ENCODE peak calls at places on chromosomes 16 and 17, in ten cellular contexts. One of them, this sample, is unnamed.

GRCh38 chr17:44820631-44821196 is 9.4 kb downstream of the GJC1 start:
- DNase-seq in PC-3: peak; percentile 95
- DNase-seq in body of pancreas: no peak
- DNase-seq in GM12878: no peak
- DNase-seq in CD4-positive, alpha-beta memory T cell: no peak
- DNase-seq in mesendoderm: peak; percentile 25
- DNase-seq in hepatocyte: peak; percentile 30
- DNase-seq in lung: no peak
- DNase-seq in breast epithelium: no peak
- DNase-seq in mesenchymal stem cell: peak; percentile 90
- DNase-seq in this sample: peak; percentile 52

GRCh38 chr16:31476305-31477219 is 4.6 kb downstream of the TGFB1I1 start:
- DNase-seq in lung: peak; percentile 90
- DNase-seq in PC-3: no peak
- DNase-seq in hepatocyte: peak; percentile 86
- DNase-seq in mesendoderm: peak; percentile 78
- DNase-seq in CD4-positive, alpha-beta memory T cell: peak; percentile 87
- DNase-seq in mesenchymal stem cell: peak; percentile 23
- DNase-seq in GM12878: no peak
- DNase-seq in breast epithelium: no peak
- DNase-seq in body of pancreas: peak; percentile 90
- DNase-seq in this sample: no peak

GRCh38 chr17:40112191-40112590 is 9.6 kb upstream of the MSL1 start:
- DNase-seq in CD4-positive, alpha-beta memory T cell: no peak
- DNase-seq in mesenchymal stem cell: no peak
- DNase-seq in GM12878: no peak
- DNase-seq in body of pancreas: peak; percentile 13
- DNase-seq in hepatocyte: no peak
- DNase-seq in breast epithelium: peak; percentile 17
- DNase-seq in PC-3: no peak
- DNase-seq in lung: no peak
- DNase-seq in mesendoderm: no peak
- DNase-seq in this sample: no peak

GRCh38 chr17:75779987-75780889 is 4.4 kb upstream of the UNK start:
- DNase-seq in breast epithelium: no peak
- DNase-seq in PC-3: no peak
- DNase-seq in lung: no peak
- DNase-seq in CD4-positive, alpha-beta memory T cell: no peak
- DNase-seq in mesenchymal stem cell: no peak
- DNase-seq in hepatocyte: no peak
- DNase-seq in GM12878: no peak
- DNase-seq in mesendoderm: no peak
- DNase-seq in body of pancreas: no peak
- DNase-seq in this sample: no peak

GRCh38 chr16:11036040-11036439 is 91.7 kb downstream of the CLEC16A start:
- DNase-seq in mesendoderm: no peak
- DNase-seq in CD4-positive, alpha-beta memory T cell: peak; percentile 29
- DNase-seq in mesenchymal stem cell: no peak
- DNase-seq in hepatocyte: no peak
- DNase-seq in PC-3: no peak
- DNase-seq in lung: no peak
- DNase-seq in breast epithelium: no peak
- DNase-seq in body of pancreas: no peak
- DNase-seq in GM12878: no peak
- DNase-seq in this sample: no peak

GRCh38 chr17:7043544-7044268 is at the start of gene SLC16A11:
- DNase-seq in hepatocyte: peak; percentile 78
- DNase-seq in mesendoderm: no peak
- DNase-seq in lung: no peak
- DNase-seq in PC-3: no peak
- DNase-seq in CD4-positive, alpha-beta memory T cell: no peak
- DNase-seq in breast epithelium: no peak
- DNase-seq in body of pancreas: peak; percentile 55
- DNase-seq in mesenchymal stem cell: no peak
- DNase-seq in GM12878: no peak
- DNase-seq in this sample: no peak

GRCh38 chr16:67391424-67392300 is 1.6 kb downstream of the TPPP3 start:
- DNase-seq in PC-3: no peak
- DNase-seq in lung: no peak
- DNase-seq in mesendoderm: peak; percentile 33
- DNase-seq in GM12878: no peak
- DNase-seq in hepatocyte: no peak
- DNase-seq in body of pancreas: peak; percentile 20
- DNase-seq in CD4-positive, alpha-beta memory T cell: no peak
- DNase-seq in breast epithelium: no peak
- DNase-seq in mesenchymal stem cell: peak; percentile 18
- DNase-seq in this sample: no peak

GRCh38 chr17:80292557-80292956 is 31.9 kb downstream of the RNF213 start:
- DNase-seq in mesenchymal stem cell: peak; percentile 9
- DNase-seq in hepatocyte: no peak
- DNase-seq in GM12878: no peak
- DNase-seq in CD4-positive, alpha-beta memory T cell: no peak
- DNase-seq in body of pancreas: no peak
- DNase-seq in breast epithelium: no peak
- DNase-seq in PC-3: no peak
- DNase-seq in lung: no peak
- DNase-seq in mesendoderm: no peak
- DNase-seq in this sample: no peak

GRCh38 chr17:72294487-72294893 is 173.7 kb downstream of the SOX9 start:
- DNase-seq in lung: no peak
- DNase-seq in GM12878: no peak
- DNase-seq in mesenchymal stem cell: no peak
- DNase-seq in breast epithelium: no peak
- DNase-seq in body of pancreas: no peak
- DNase-seq in CD4-positive, alpha-beta memory T cell: no peak
- DNase-seq in mesendoderm: no peak
- DNase-seq in PC-3: no peak
- DNase-seq in hepatocyte: no peak
- DNase-seq in this sample: no peak

GRCh38 chr17:78747479-78747878 is 34.6 kb downstream of the CYTH1 start:
- DNase-seq in breast epithelium: no peak
- DNase-seq in hepatocyte: no peak
- DNase-seq in GM12878: no peak
- DNase-seq in mesenchymal stem cell: no peak
- DNase-seq in mesendoderm: no peak
- DNase-seq in CD4-positive, alpha-beta memory T cell: peak; percentile 58
- DNase-seq in PC-3: no peak
- DNase-seq in body of pancreas: no peak
- DNase-seq in lung: no peak
- DNase-seq in this sample: no peak
- H3K4me3 ChIP-seq in breast epithelium: no peak overlapping the region
- H3K4me3 ChIP-seq in hepatocyte: no peak overlapping the region
- H3K4me3 ChIP-seq in GM12878: peak overlapping the region; percentile 51
- H3K4me3 ChIP-seq in mesenchymal stem cell: peak overlapping the region; percentile 3
- H3K4me3 ChIP-seq in mesendoderm: no peak overlapping the region
- H3K4me3 ChIP-seq in CD4-positive, alpha-beta memory T cell: no peak overlapping the region
- H3K4me3 ChIP-seq in PC-3: no peak overlapping the region
- H3K4me3 ChIP-seq in body of pancreas: no peak overlapping the region
- H3K4me3 ChIP-seq in lung: no peak overlapping the region
- H3K4me3 ChIP-seq in this sample: no peak overlapping the region

DNA sequence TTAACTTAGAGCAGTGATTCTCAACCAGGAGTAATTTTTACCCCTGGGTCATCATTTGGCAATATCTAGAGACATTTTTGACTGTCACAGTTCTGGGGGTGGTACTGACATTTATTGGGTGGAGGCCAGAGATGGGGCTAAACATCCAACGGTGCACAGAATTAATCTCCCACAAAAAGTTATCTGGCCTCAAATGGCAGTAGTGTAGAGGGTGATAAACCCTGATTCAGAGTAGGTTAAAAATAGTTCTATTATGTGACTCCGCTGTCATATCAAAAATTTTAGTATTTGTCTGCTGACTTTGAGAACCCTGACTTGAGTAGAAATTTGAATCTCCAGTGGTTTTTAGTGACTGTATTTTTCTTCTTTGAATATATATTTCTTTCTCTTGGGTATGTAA is 19.1 kb downstream of the VPS35L start:
- DNase-seq in mesendoderm: no peak
- DNase-seq in CD4-positive, alpha-beta memory T cell: no peak
- DNase-seq in mesenchymal stem cell: no peak
- DNase-seq in body of pancreas: no peak
- DNase-seq in lung: no peak
- DNase-seq in hepatocyte: no peak
- DNase-seq in PC-3: no peak
- DNase-seq in GM12878: no peak
- DNase-seq in breast epithelium: no peak
- DNase-seq in this sample: no peak
- H3K36me3 ChIP-seq in mesendoderm: no peaks in the 10 kb centered on the region
- H3K36me3 ChIP-seq in CD4-positive, alpha-beta memory T cell: peaks cover 19% of the 10 kb centered on the region
- H3K36me3 ChIP-seq in mesenchymal stem cell: peaks cover 70% of the 10 kb centered on the region
- H3K36me3 ChIP-seq in body of pancreas: no peaks in the 10 kb centered on the region
- H3K36me3 ChIP-seq in lung: peaks cover 38% of the 10 kb centered on the region
- H3K36me3 ChIP-seq in hepatocyte: no peaks in the 10 kb centered on the region
- H3K36me3 ChIP-seq in PC-3: no peaks in the 10 kb centered on the region
- H3K36me3 ChIP-seq in GM12878: peaks cover 6% of the 10 kb centered on the region
- H3K36me3 ChIP-seq in breast epithelium: peaks cover 5% of the 10 kb centered on the region
- H3K36me3 ChIP-seq in this sample: peaks cover 26% of the 10 kb centered on the region

GRCh38 chr17:21457051-21458026 is 81.2 kb downstream of the KCNJ12 start:
- DNase-seq in hepatocyte: peak; percentile 92
- DNase-seq in GM12878: peak; percentile 8
- DNase-seq in CD4-positive, alpha-beta memory T cell: peak; percentile 92
- DNase-seq in PC-3: peak; percentile 93
- DNase-seq in breast epithelium: peak; percentile 63
- DNase-seq in mesenchymal stem cell: peak; percentile 83
- DNase-seq in lung: peak; percentile 91
- DNase-seq in body of pancreas: peak; percentile 93
- DNase-seq in mesendoderm: peak; percentile 90
- DNase-seq in this sample: peak; percentile 66
- H3K27me3 ChIP-seq in hepatocyte: peaks cover 19% of the 10 kb centered on the region
- H3K27me3 ChIP-seq in GM12878: no peaks in the 10 kb centered on the region
- H3K27me3 ChIP-seq in CD4-positive, alpha-beta memory T cell: no peaks in the 10 kb centered on the region
- H3K27me3 ChIP-seq in PC-3: peaks cover 19% of the 10 kb centered on the region
- H3K27me3 ChIP-seq in breast epithelium: peaks cover 1% of the 10 kb centered on the region
- H3K27me3 ChIP-seq in mesenchymal stem cell: peaks cover 43% of the 10 kb centered on the region
- H3K27me3 ChIP-seq in lung: no peaks in the 10 kb centered on the region
- H3K27me3 ChIP-seq in body of pancreas: no peaks in the 10 kb centered on the region
- H3K27me3 ChIP-seq in mesendoderm: no peaks in the 10 kb centered on the region
- H3K27me3 ChIP-seq in this sample: no peaks in the 10 kb centered on the region

GRCh38 chr16:27325736-27326135 is 12.0 kb downstream of the IL4R start:
- DNase-seq in lung: no peak
- DNase-seq in mesenchymal stem cell: no peak
- DNase-seq in PC-3: no peak
- DNase-seq in breast epithelium: no peak
- DNase-seq in body of pancreas: no peak
- DNase-seq in GM12878: no peak
- DNase-seq in mesendoderm: peak; percentile 32
- DNase-seq in hepatocyte: no peak
- DNase-seq in CD4-positive, alpha-beta memory T cell: no peak
- DNase-seq in this sample: no peak

GRCh38 chr16:27328937-27329336 is 15.2 kb downstream of the IL4R start:
- DNase-seq in breast epithelium: no peak
- DNase-seq in GM12878: no peak
- DNase-seq in PC-3: no peak
- DNase-seq in lung: no peak
- DNase-seq in mesenchymal stem cell: no peak
- DNase-seq in body of pancreas: no peak
- DNase-seq in mesendoderm: no peak
- DNase-seq in CD4-positive, alpha-beta memory T cell: no peak
- DNase-seq in hepatocyte: no peak
- DNase-seq in this sample: no peak

GRCh38 chr16:27327586-27327915 is 13.8 kb downstream of the IL4R start:
- DNase-seq in PC-3: no peak
- DNase-seq in lung: no peak
- DNase-seq in breast epithelium: no peak
- DNase-seq in body of pancreas: no peak
- DNase-seq in hepatocyte: no peak
- DNase-seq in mesenchymal stem cell: no peak
- DNase-seq in GM12878: no peak
- DNase-seq in mesendoderm: no peak
- DNase-seq in CD4-positive, alpha-beta memory T cell: no peak
- DNase-seq in this sample: no peak

GRCh38 chr16:27326251-27326650 is 12.5 kb downstream of the IL4R start:
- DNase-seq in CD4-positive, alpha-beta memory T cell: no peak
- DNase-seq in lung: no peak
- DNase-seq in GM12878: no peak
- DNase-seq in PC-3: no peak
- DNase-seq in mesendoderm: no peak
- DNase-seq in mesenchymal stem cell: no peak
- DNase-seq in breast epithelium: no peak
- DNase-seq in hepatocyte: no peak
- DNase-seq in body of pancreas: no peak
- DNase-seq in this sample: no peak

GRCh38 chr16:27326738-27327585 is 13.2 kb downstream of the IL4R start:
- DNase-seq in mesenchymal stem cell: peak; percentile 99
- DNase-seq in PC-3: peak; percentile 88
- DNase-seq in breast epithelium: peak; percentile 91
- DNase-seq in CD4-positive, alpha-beta memory T cell: peak; percentile 47
- DNase-seq in lung: peak; percentile 83
- DNase-seq in mesendoderm: peak; percentile 99
- DNase-seq in GM12878: no peak
- DNase-seq in hepatocyte: peak; percentile 88
- DNase-seq in body of pancreas: peak; percentile 54
- DNase-seq in this sample: no peak
- H3K4me3 ChIP-seq in mesenchymal stem cell: peak overlapping the region; percentile 41
- H3K4me3 ChIP-seq in PC-3: peak overlapping the region; percentile 48
- H3K4me3 ChIP-seq in breast epithelium: no peak overlapping the region
- H3K4me3 ChIP-seq in CD4-positive, alpha-beta memory T cell: no peak overlapping the region
- H3K4me3 ChIP-seq in lung: no peak overlapping the region
- H3K4me3 ChIP-seq in mesendoderm: no peak overlapping the region
- H3K4me3 ChIP-seq in GM12878: no peak overlapping the region
- H3K4me3 ChIP-seq in hepatocyte: no peak overlapping the region
- H3K4me3 ChIP-seq in body of pancreas: no peak overlapping the region
- H3K4me3 ChIP-seq in this sample: no peak overlapping the region

This sample was measured in HAP-1.